ENCODE peak calls at places on chromosomes 2 and 18, in nine cellular contexts. T is frontal cortex, U is progenitor cell of endocrine pancreas, C is epithelial cell of esophagus, N is ELR, L is ureter, X is AG08396, J is endothelial cell, O is AG09319. I is an unnamed sample.

GRCh38 chr2:109306190-109306589 is 177.2 kb downstream of the SH3RF3 start:
- DNase-seq in T (no peak), U (no peak), C (no peak), N (no peak), L (no peak), X (no peak), J (no peak), O (no peak), I (no peak)

GRCh38 chr2:29841386-29842004 is 79.9 kb downstream of the ALK start:
- DNase-seq in T (peak; percentile 22), U (no peak), C (peak; percentile 34), N (peak; percentile 46), L (no peak), X (peak; percentile 63), J (peak; percentile 35), O (peak; percentile 5), I (peak; percentile 46)

GRCh38 chr2:126657146-126657635 is 1.2 kb downstream of the GYPC start:
- DNase-seq in T (no peak), U (no peak), C (peak; percentile 7), N (peak; percentile 95), L (peak; percentile 51), X (peak; percentile 86), J (no peak), O (peak; percentile 71), I (peak; percentile 85)

GRCh38 chr18:44452346-44452745 is 228.3 kb upstream of the SETBP1 start:
- DNase-seq in T (no peak), U (no peak), C (no peak), N (no peak), L (no peak), X (no peak), J (no peak), O (no peak), I (peak; percentile 4)

GRCh38 chr2:162029287-162029901 is 44.6 kb downstream of the DPP4 start:
- DNase-seq in T (peak; percentile 25), U (no peak), C (peak; percentile 86), N (peak; percentile 79), L (no peak), X (peak; percentile 39), J (no peak), O (peak; percentile 12), I (peak; percentile 87)

GRCh38 chr2:172098287-172098649 is 4.4 kb downstream of the DLX2 start:
- DNase-seq in T (peak; percentile 2), U (no peak), C (no peak), N (peak; percentile 39), L (no peak), X (no peak), J (no peak), O (no peak), I (peak; percentile 39)

GRCh38 chr2:129438501-129439057 is 540.9 kb upstream of the RAB6C start:
- DNase-seq in T (no peak), U (no peak), C (no peak), N (no peak), L (no peak), X (no peak), J (no peak), O (no peak), I (no peak)

GRCh38 chr2:141015339-141016047 is 1115.3 kb downstream of the LRP1B start:
- DNase-seq in T (peak; percentile 2), U (no peak), C (no peak), N (no peak), L (no peak), X (peak; percentile 13), J (no peak), O (no peak), I (no peak)

GRCh38 chr2:1990724-1991123 is 246.4 kb upstream of the PXDN start:
- DNase-seq in T (peak; percentile 56), U (no peak), C (no peak), N (no peak), L (no peak), X (no peak), J (no peak), O (no peak), I (peak; percentile 81)

GRCh38 chr18:22473366-22473765 is 55.7 kb upstream of the CTAGE1 start:
- DNase-seq in T (no peak), U (no peak), C (no peak), N (no peak), L (no peak), X (no peak), J (no peak), O (no peak), I (peak; percentile 13)